ENCODE peak calls at places on chromosomes 5 and 9, in ten cellular contexts. W is left ventricle myocardium inferior, I is lower lobe of right lung, D is omental fat pad, P is esophagus squamous epithelium, Z is PC-9, Q is HFF-Myc, M is psoas muscle, T is brain microvascular endothelial cell, Y is PC-3. V is an unnamed sample.

GRCh38 chr5:40198736-40199135 is 481.0 kb upstream of the PTGER4 start:
- DNase-seq in W (no peak), I (no peak), D (no peak), P (no peak), Z (no peak), Q (no peak), M (no peak), T (peak), Y (no peak), V (no peak)

GRCh38 chr5:162209005-162209605 is 141.5 kb downstream of the GABRG2 start:
- DNase-seq in W (no peak), I (no peak), D (no peak), P (no peak), Z (peak), Q (no peak), M (no peak), T (peak), Y (peak), V (no peak)

GRCh38 chr9:128054090-128054489 is 13.0 kb downstream of the NAIF1 start:
- DNase-seq in W (no peak), I (no peak), D (no peak), P (no peak), Z (no peak), Q (no peak), M (no peak), T (no peak), Y (no peak), V (no peak)

GRCh38 chr5:177389368-177390169 is 5.3 kb downstream of the SLC34A1 start:
- DNase-seq in W (no peak), I (no peak), D (no peak), P (no peak), Z (peak), Q (peak), M (no peak), T (peak), Y (peak), V (peak)

GRCh38 chr9:95129651-95130291 is 187.7 kb downstream of the FANCC start:
- DNase-seq in W (no peak), I (no peak), D (no peak), P (no peak), Z (no peak), Q (no peak), M (no peak), T (no peak), Y (no peak), V (no peak)

GRCh38 chr5:103646698-103647614 is 84.4 kb upstream of the NUDT12 start:
- DNase-seq in W (no peak), I (no peak), D (no peak), P (no peak), Z (no peak), Q (no peak), M (no peak), T (no peak), Y (no peak), V (no peak)

GRCh38 chr5:56574778-56575177 is 240.6 kb upstream of the MAP3K1 start:
- DNase-seq in W (no peak), I (no peak), D (no peak), P (no peak), Z (no peak), Q (peak), M (no peak), T (no peak), Y (peak), V (no peak)

GRCh38 chr5:120942551-120942950 is 478.5 kb downstream of the PRR16 start:
- DNase-seq in W (no peak), I (no peak), D (no peak), P (no peak), Z (no peak), Q (peak), M (no peak), T (no peak), Y (no peak), V (no peak)

GRCh38 chr5:100595152-100595811 is 60.1 kb downstream of the FAM174A start:
- DNase-seq in W (peak), I (peak), D (no peak), P (no peak), Z (peak), Q (peak), M (peak), T (peak), Y (peak), V (peak)

GRCh38 chr9:14372437-14373318 is 58.7 kb upstream of the NFIB start:
- DNase-seq in W (peak), I (no peak), D (peak), P (no peak), Z (peak), Q (peak), M (no peak), T (peak), Y (peak), V (no peak)

GRCh38 chr9:89247431-89248370 is 63.3 kb upstream of the CKS2 start:
- DNase-seq in W (no peak), I (no peak), D (no peak), P (no peak), Z (peak), Q (no peak), M (no peak), T (no peak), Y (peak), V (peak)

GRCh38 chr5:43336159-43336558 is 22.9 kb upstream of the HMGCS1 start:
- DNase-seq in W (no peak), I (no peak), D (no peak), P (no peak), Z (no peak), Q (no peak), M (no peak), T (no peak), Y (peak), V (no peak)

GRCh38 chr9:32968101-32969011 is 33.1 kb downstream of the APTX start:
- DNase-seq in W (no peak), I (no peak), D (peak), P (no peak), Z (peak), Q (no peak), M (peak), T (peak), Y (peak), V (no peak)

GRCh38 chr9:117927354-117927753 is 223.2 kb downstream of the TLR4 start:
- DNase-seq in W (no peak), I (no peak), D (no peak), P (no peak), Z (no peak), Q (no peak), M (no peak), T (no peak), Y (no peak), V (no peak)

GRCh38 chr5:107567901-107568671 is 102.7 kb downstream of the EFNA5 start:
- DNase-seq in W (no peak), I (no peak), D (no peak), P (no peak), Z (no peak), Q (no peak), M (no peak), T (no peak), Y (no peak), V (peak)

GRCh38 chr9:36218411-36218901 is 27.7 kb downstream of the CLTA start:
- DNase-seq in W (no peak), I (no peak), D (no peak), P (no peak), Z (no peak), Q (no peak), M (no peak), T (no peak), Y (no peak), V (no peak)

GRCh38 chr5:143707797-143708196 is 104.2 kb upstream of the HMHB1 start:
- DNase-seq in W (no peak), I (no peak), D (no peak), P (no peak), Z (no peak), Q (peak), M (no peak), T (no peak), Y (no peak), V (no peak)

DNA sequence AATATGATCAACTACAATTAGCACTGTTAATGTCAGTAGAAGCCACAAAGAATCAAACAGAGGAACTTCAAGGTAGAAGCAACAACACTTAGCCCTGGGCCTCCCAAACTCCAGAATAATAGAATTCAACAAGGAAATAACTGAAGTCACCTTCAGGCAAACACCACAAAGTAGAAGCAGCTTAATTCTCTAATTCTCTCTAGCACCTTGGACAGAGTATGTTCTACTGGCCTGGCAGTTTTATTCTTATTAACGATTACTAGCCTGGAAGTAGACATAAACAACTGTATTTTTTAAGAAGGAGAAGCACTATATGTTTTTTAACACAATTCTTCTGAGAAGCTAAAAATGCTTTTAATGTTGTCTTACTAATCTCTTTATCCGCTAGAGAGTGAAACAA is 911.9 kb downstream of the DTWD2 start:
- DNase-seq in W (no peak), I (no peak), D (no peak), P (no peak), Z (no peak), Q (no peak), M (no peak), T (no peak), Y (no peak), V (no peak)
- TF ChIP-seq CTCF in W (no peak), I (no peak), D (no peak), P (no peak), Z (no peak), Q (no peak), M (no peak), T (no peak), Y (no peak), V (no peak)

GRCh38 chr5:180136661-180137381 is 65.3 kb upstream of the RNF130 start:
- DNase-seq in W (no peak), I (peak), D (peak), P (no peak), Z (no peak), Q (no peak), M (peak), T (no peak), Y (no peak), V (no peak)
- TF ChIP-seq CTCF in W (no peak), I (no peak), D (no peak), P (no peak), Z (no peak), Q (no peak), M (no peak), T (no peak), Y (no peak), V (no peak)

GRCh38 chr9:38065369-38066075 is 3.5 kb downstream of the SHB start:
- DNase-seq in W (no peak), I (no peak), D (no peak), P (no peak), Z (no peak), Q (no peak), M (no peak), T (no peak), Y (no peak), V (no peak)

GRCh38 chr9:38066907-38067610 is 2.0 kb downstream of the SHB start:
- DNase-seq in W (peak), I (peak), D (no peak), P (no peak), Z (no peak), Q (no peak), M (peak), T (no peak), Y (peak), V (no peak)

GRCh38 chr9:38064842-38065368 is 4.1 kb downstream of the SHB start:
- DNase-seq in W (no peak), I (no peak), D (no peak), P (no peak), Z (no peak), Q (no peak), M (no peak), T (no peak), Y (no peak), V (no peak)

GRCh38 chr9:38067611-38067891 is 1.5 kb downstream of the SHB start:
- DNase-seq in W (peak), I (peak), D (no peak), P (no peak), Z (no peak), Q (no peak), M (peak), T (no peak), Y (no peak), V (no peak)

DNA sequence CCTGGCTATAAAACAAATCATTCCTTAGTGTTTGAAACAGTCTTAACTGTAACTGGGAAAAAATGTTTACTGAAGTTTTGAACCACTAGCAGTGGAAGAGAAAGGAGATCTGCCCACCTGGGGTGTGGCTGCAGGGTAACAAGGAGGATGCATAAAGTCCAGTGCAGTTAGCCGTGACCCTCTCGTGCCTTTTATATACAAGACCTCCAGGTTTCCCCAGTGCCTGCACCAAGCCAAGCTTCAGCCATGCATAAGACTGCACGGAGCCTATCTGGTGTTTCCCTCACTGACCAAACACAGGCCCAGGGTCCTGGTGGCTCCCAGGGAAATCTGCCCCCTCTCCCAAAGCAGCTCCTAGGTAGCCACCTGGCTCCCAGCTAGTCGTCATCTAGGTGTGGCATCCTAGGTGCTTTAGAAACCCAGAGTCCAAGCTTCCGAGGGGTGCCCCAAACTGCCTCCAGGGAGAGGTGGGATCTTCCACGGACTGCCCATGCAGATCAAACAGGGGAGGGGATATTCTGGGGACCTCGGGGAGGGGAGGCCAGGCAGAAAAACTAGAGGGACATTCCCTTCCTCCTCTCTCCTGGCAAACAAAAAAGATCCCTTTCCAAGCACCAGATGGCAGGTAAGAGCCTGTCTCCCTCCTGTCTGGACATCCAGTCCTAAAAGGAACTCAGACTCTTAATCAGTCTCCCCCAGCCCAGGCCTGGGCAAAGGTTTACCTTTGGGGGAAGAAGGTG is 2.7 kb downstream of the SHB start:
- DNase-seq in W (no peak), I (no peak), D (no peak), P (no peak), Z (no peak), Q (no peak), M (no peak), T (no peak), Y (peak), V (no peak)
- TF ChIP-seq CTCF in W (peak), I (no peak), D (no peak), P (no peak), Z (no peak), Q (no peak), M (peak), T (peak), Y (no peak), V (peak)

GRCh38 chr5:34731435-34732232 is 75.5 kb downstream of the RAI14 start:
- DNase-seq in W (no peak), I (no peak), D (no peak), P (no peak), Z (no peak), Q (no peak), M (no peak), T (no peak), Y (no peak), V (no peak)
- TF ChIP-seq CTCF in W (no peak), I (no peak), D (no peak), P (no peak), Z (no peak), Q (no peak), M (no peak), T (no peak), Y (no peak), V (no peak)

GRCh38 chr9:3321186-3321585 is 204.6 kb downstream of the RFX3 start:
- DNase-seq in W (no peak), I (no peak), D (no peak), P (no peak), Z (no peak), Q (no peak), M (no peak), T (no peak), Y (no peak), V (no peak)
- TF ChIP-seq CTCF in W (no peak), I (no peak), D (no peak), P (no peak), Z (no peak), Q (no peak), M (no peak), T (no peak), Y (no peak), V (no peak)

DNA sequence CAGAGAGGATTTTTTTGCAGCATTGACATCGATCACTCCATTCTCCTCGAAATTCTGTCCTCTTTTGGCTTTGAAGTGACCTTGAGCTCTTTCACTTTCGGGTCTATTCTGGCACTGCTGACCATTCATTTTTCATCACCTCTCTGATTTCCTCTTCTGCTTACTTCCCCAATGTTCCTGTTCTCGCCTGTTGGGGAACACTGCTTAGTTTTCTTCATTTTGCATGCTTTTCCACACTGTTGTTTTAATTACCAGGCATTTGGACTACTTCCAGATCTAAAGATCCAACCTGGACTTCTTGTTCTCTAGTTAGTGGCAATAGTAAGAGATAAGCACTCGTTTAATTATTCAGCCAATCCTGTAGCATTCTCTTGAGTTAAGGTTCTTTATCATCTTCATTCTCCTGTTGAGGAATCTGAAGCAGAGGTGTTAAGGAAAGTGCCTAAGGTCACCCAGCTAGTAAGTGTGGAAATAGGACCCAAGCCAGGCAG is 53.4 kb downstream of the MAN2A1 start:
- DNase-seq in W (no peak), I (no peak), D (no peak), P (no peak), Z (no peak), Q (no peak), M (no peak), T (no peak), Y (no peak), V (no peak)
- TF ChIP-seq CTCF in W (no peak), I (no peak), D (no peak), P (no peak), Z (no peak), Q (no peak), M (no peak), T (no peak), Y (no peak), V (no peak)

V was measured in keratinocyte.